ENCODE peak calls at places on chromosome 12, in five cellular contexts. Q is Kasumi-1, A is anterior cingulate cortex, Z is aorta, S is DMS153. K is an unnamed sample.

GRCh38 chr12:1583421-1584078 is 10.8 kb downstream of the FBXL14 start:
- DNase-seq in Z (peak), A (peak), S (peak), Q (peak), K (peak)

GRCh38 chr12:109475993-109476806 is 900 bp downstream of the KCTD10 start:
- DNase-seq in Z (no peak), Q (no peak), S (no peak), A (no peak), K (no peak)

GRCh38 chr12:25119020-25119419 is 75.9 kb downstream of the DNAI7 start:
- DNase-seq in A (no peak), S (no peak), Z (no peak), Q (no peak), K (no peak)

GRCh38 chr12:116385486-116386217 is 108.2 kb upstream of the MED13L start:
- DNase-seq in A (no peak), Q (no peak), S (no peak), Z (no peak), K (peak)

GRCh38 chr12:1346126-1346525 is 248.3 kb downstream of the FBXL14 start:
- DNase-seq in A (no peak), S (no peak), Z (no peak), Q (no peak), K (peak)

GRCh38 chr12:2775431-2775830 is 19.3 kb upstream of the FKBP4 start:
- DNase-seq in Z (no peak), Q (no peak), S (no peak), A (no peak), K (no peak)

GRCh38 chr12:76784600-76785051 is 20.7 kb downstream of the ZDHHC17 start:
- DNase-seq in A (no peak), Q (no peak), Z (no peak), S (no peak), K (no peak)

GRCh38 chr12:117744418-117744817 is 224.4 kb downstream of the KSR2 start:
- DNase-seq in S (no peak), Z (no peak), A (no peak), Q (no peak), K (no peak)

GRCh38 chr12:103571286-103571685 is 15.8 kb upstream of the STAB2 start:
- DNase-seq in A (no peak), Z (no peak), Q (no peak), S (peak), K (no peak)

GRCh38 chr12:107600596-107601144 is 84.9 kb upstream of the PWP1 start:
- DNase-seq in A (no peak), S (no peak), Q (no peak), Z (no peak), K (no peak)

GRCh38 chr12:79121486-79121885 is 256.9 kb downstream of the SYT1 start:
- DNase-seq in Z (no peak), A (no peak), S (no peak), Q (peak), K (no peak)

GRCh38 chr12:47729233-47729632 is 3.9 kb upstream of the ENDOU start:
- DNase-seq in A (no peak), Q (no peak), Z (no peak), S (no peak), K (peak)

GRCh38 chr12:100672075-100672592 is 98.7 kb downstream of the GAS2L3 start:
- DNase-seq in Q (peak), Z (no peak), A (no peak), S (no peak), K (no peak)

GRCh38 chr12:2677142-2677880 is 117.5 kb upstream of the FKBP4 start:
- DNase-seq in Q (no peak), S (no peak), Z (peak), A (no peak), K (no peak)

GRCh38 chr12:125376422-125376821 is 311.2 kb downstream of the AACS start:
- DNase-seq in Z (no peak), A (no peak), S (no peak), Q (no peak), K (no peak)

GRCh38 chr12:122859303-122860051 is 24.2 kb downstream of the HIP1R start:
- DNase-seq in S (no peak), A (no peak), Q (no peak), Z (peak), K (no peak)

GRCh38 chr12:119178544-119179334 is at the start of gene HSPB8:
- DNase-seq in Q (no peak), Z (peak), A (peak), S (peak), K (peak)

GRCh38 chr12:1644523-1645438 is 15.8 kb downstream of the WNT5B start:
- DNase-seq in A (peak), Q (no peak), S (peak), Z (peak), K (peak)

GRCh38 chr12:78060186-78060585 is 229.5 kb downstream of the NAV3 start:
- DNase-seq in A (no peak), Z (no peak), S (no peak), Q (no peak), K (peak)

GRCh38 chr12:95358111-95359083 is 115.6 kb upstream of the METAP2 start:
- DNase-seq in Z (no peak), Q (no peak), S (no peak), A (no peak), K (peak)

GRCh38 chr12:87274594-87275245 is 754.5 kb downstream of the C12orf50 start:
- DNase-seq in S (no peak), Q (peak), A (no peak), Z (no peak), K (peak)

GRCh38 chr12:10607885-10608458 is 5.4 kb downstream of the MAGOHB start:
- DNase-seq in A (no peak), Q (peak), S (no peak), Z (no peak), K (peak)

GRCh38 chr12:105409881-105410471 is 79.5 kb downstream of the C12orf75 start:
- DNase-seq in S (peak), A (no peak), Z (no peak), Q (peak), K (peak)